ENCODE peak calls at places on chromosomes 1 and 21, in four cellular contexts. V, Q, N and L are unnamed samples.

GRCh38 chr21:41634211-41634694 is 126.3 kb upstream of the TMPRSS2 start:
- DNase-seq in N (no peak), V (no peak), Q (no peak), L (no peak)

GRCh38 chr1:67723620-67724019 is 38.6 kb downstream of the GADD45A start:
- DNase-seq in V (no peak), Q (no peak), N (no peak), L (peak; percentile 37)

GRCh38 chr1:5938068-5938740 is 54.0 kb downstream of the NPHP4 start:
- DNase-seq in V (no peak), N (no peak), Q (no peak), L (no peak)

GRCh38 chr1:49627781-49628180 is 396.0 kb downstream of the AGBL4 start:
- DNase-seq in V (no peak), Q (no peak), N (no peak), L (no peak)

GRCh38 chr1:216722841-216723240 is 388 bp downstream of the ESRRG start:
- DNase-seq in V (no peak), Q (peak; percentile 51), N (no peak), L (no peak)

GRCh38 chr21:44279621-44280260 is 5.9 kb upstream of the AIRE start:
- DNase-seq in Q (no peak), N (no peak), V (no peak), L (no peak)

GRCh38 chr1:36256558-36257374 is 32.5 kb downstream of the THRAP3 start:
- DNase-seq in N (no peak), V (no peak), Q (no peak), L (no peak)

GRCh38 chr21:41965447-41966340 is 11.9 kb upstream of the C2CD2 start:
- DNase-seq in N (no peak), V (no peak), Q (no peak), L (no peak)

GRCh38 chr1:8276173-8276914 is 41.6 kb upstream of the SLC45A1 start:
- DNase-seq in V (no peak), Q (no peak), N (no peak), L (no peak)

GRCh38 chr1:117231748-117232373 is 21.1 kb upstream of the VTCN1 start:
- DNase-seq in Q (peak; percentile 80), N (peak; percentile 75), V (no peak), L (no peak)

GRCh38 chr1:33502726-33503125 is 30.3 kb downstream of the ZSCAN20 start:
- DNase-seq in V (no peak), N (no peak), Q (no peak), L (no peak)

GRCh38 chr1:1063945-1064831 is 9.9 kb downstream of the RNF223 start:
- DNase-seq in N (peak; percentile 60), V (no peak), Q (peak; percentile 71), L (peak; percentile 35)

GRCh38 chr21:30044447-30045064 is 104.8 kb upstream of the GRIK1 start:
- DNase-seq in N (no peak), Q (peak; percentile 28), V (no peak), L (no peak)

GRCh38 chr1:44786841-44787426 is 1.0 kb downstream of the BEST4 start:
- DNase-seq in Q (no peak), N (no peak), V (no peak), L (no peak)

GRCh38 chr1:226609836-226610455 is 61.4 kb downstream of the STUM start:
- DNase-seq in N (peak; percentile 52), V (no peak), Q (no peak), L (no peak)

GRCh38 chr1:31523769-31524168 is 52.5 kb upstream of the TINAGL1 start:
- DNase-seq in V (no peak), Q (no peak), N (no peak), L (no peak)

GRCh38 chr1:21617126-21617738 is 51.9 kb downstream of the RAP1GAP start:
- DNase-seq in V (no peak), Q (no peak), N (no peak), L (no peak)

GRCh38 chr21:44982558-44983244 is 42.9 kb downstream of the SLX9 start:
- DNase-seq in N (no peak), Q (no peak), V (no peak), L (peak; percentile 56)

GRCh38 chr21:15034126-15034848 is 30.5 kb downstream of the NRIP1 start:
- DNase-seq in V (no peak), Q (peak; percentile 25), N (no peak), L (no peak)

GRCh38 chr1:66043186-66043585 is 250.5 kb downstream of the PDE4B start:
- DNase-seq in V (no peak), Q (no peak), N (no peak), L (no peak)

GRCh38 chr1:86832409-86832808 is 81.5 kb downstream of the SELENOF start:
- DNase-seq in N (no peak), V (no peak), Q (no peak), L (no peak)

GRCh38 chr21:31447477-31447876 is 103.4 kb upstream of the TIAM1 start:
- DNase-seq in V (no peak), N (peak; percentile 29), Q (no peak), L (no peak)

GRCh38 chr1:168114845-168115244 is 21.9 kb downstream of the GPR161 start:
- DNase-seq in V (no peak), Q (no peak), N (no peak), L (no peak)

GRCh38 chr1:110155878-110156522 is 5.7 kb downstream of the SLC6A17 start:
- DNase-seq in V (no peak), N (peak; percentile 45), Q (peak; percentile 90), L (peak; percentile 55)

GRCh38 chr1:185670187-185670627 is 64.0 kb upstream of the HMCN1 start:
- DNase-seq in Q (peak; percentile 65), N (no peak), V (no peak), L (peak; percentile 55)

GRCh38 chr1:200875416-200875815 is 2.6 kb downstream of the GPR25 start:
- DNase-seq in N (no peak), Q (no peak), V (no peak), L (no peak)

GRCh38 chr1:200874694-200875093 is 1.9 kb downstream of the GPR25 start:
- DNase-seq in N (no peak), V (no peak), Q (no peak), L (no peak)

GRCh38 chr1:200873671-200874397 is 1.1 kb downstream of the GPR25 start:
- DNase-seq in N (no peak), Q (no peak), V (no peak), L (no peak)

GRCh38 chr1:200877839-200878551 is 5.2 kb downstream of the GPR25 start:
- DNase-seq in N (no peak), Q (no peak), V (no peak), L (no peak)

DNA sequence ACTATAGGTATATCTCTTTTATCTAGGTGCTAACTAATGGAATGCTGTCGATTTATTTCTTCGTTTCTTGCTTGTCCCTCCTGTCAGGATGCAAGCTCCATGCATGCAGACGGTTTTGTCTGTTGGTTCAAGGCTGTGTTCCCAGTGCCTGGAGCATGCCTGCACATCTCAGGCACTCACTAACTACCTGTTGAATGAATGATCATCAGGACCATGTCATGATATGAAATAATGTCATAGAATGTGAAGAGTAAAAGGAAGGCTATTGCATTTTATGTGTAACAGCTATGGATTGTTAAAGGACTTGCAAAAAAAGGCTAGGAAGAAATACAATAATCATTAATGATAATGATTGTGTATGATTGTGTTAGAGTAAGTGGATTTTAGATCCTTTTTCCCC is 4.2 kb downstream of the GPR25 start:
- DNase-seq in V (no peak), Q (no peak), N (no peak), L (no peak)
- H3K4me1 ChIP-seq in V (peaks cover 16% of the 10 kb centered on the region), Q (no peaks in the 10 kb centered on the region), N (no peaks in the 10 kb centered on the region), L (peaks cover 10% of the 10 kb centered on the region)

DNA sequence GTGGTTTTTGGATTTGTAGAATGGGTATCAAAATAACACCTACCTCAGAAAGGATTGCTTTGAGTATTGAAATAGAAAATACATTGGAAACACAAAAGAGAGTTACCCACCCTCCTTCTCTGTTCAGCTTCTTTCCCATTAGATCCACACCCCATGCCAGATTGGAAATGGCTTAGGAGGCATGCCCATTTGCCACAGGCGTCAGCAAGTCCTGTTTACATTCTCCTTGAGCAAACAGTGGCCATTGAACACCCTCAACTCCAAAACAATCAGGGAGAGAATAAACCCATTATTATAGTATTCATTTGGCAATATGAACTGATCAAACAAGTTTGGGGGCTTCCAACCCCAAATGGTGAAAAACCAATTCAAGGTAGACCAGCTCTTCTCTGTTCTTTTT is 2.4 kb downstream of the ELAPOR1 start:
- DNase-seq in N (no peak), Q (no peak), V (no peak), L (no peak)
- H3K4me1 ChIP-seq in N (no peaks in the 10 kb centered on the region), Q (no peaks in the 10 kb centered on the region), V (peaks cover 32% of the 10 kb centered on the region), L (peaks cover 2% of the 10 kb centered on the region)

GRCh38 chr1:56550132-56550531 is 29.2 kb downstream of the PLPP3 start:
- DNase-seq in N (no peak), V (no peak), Q (no peak), L (no peak)

GRCh38 chr1:56557746-56558145 is 21.6 kb downstream of the PLPP3 start:
- DNase-seq in N (no peak), V (no peak), Q (no peak), L (no peak)

GRCh38 chr1:56561227-56562019 is 17.9 kb downstream of the PLPP3 start:
- DNase-seq in V (no peak), Q (no peak), N (no peak), L (no peak)

GRCh38 chr1:56551691-56552090 is 27.7 kb downstream of the PLPP3 start:
- DNase-seq in Q (no peak), N (no peak), V (no peak), L (no peak)

GRCh38 chr1:56555448-56555847 is 23.9 kb downstream of the PLPP3 start:
- DNase-seq in Q (no peak), N (no peak), V (no peak), L (no peak)
- H3K4me1 ChIP-seq in Q (peaks cover 1% of the 10 kb centered on the region), N (no peaks in the 10 kb centered on the region), V (peaks cover 66% of the 10 kb centered on the region), L (peaks cover 17% of the 10 kb centered on the region)

DNA sequence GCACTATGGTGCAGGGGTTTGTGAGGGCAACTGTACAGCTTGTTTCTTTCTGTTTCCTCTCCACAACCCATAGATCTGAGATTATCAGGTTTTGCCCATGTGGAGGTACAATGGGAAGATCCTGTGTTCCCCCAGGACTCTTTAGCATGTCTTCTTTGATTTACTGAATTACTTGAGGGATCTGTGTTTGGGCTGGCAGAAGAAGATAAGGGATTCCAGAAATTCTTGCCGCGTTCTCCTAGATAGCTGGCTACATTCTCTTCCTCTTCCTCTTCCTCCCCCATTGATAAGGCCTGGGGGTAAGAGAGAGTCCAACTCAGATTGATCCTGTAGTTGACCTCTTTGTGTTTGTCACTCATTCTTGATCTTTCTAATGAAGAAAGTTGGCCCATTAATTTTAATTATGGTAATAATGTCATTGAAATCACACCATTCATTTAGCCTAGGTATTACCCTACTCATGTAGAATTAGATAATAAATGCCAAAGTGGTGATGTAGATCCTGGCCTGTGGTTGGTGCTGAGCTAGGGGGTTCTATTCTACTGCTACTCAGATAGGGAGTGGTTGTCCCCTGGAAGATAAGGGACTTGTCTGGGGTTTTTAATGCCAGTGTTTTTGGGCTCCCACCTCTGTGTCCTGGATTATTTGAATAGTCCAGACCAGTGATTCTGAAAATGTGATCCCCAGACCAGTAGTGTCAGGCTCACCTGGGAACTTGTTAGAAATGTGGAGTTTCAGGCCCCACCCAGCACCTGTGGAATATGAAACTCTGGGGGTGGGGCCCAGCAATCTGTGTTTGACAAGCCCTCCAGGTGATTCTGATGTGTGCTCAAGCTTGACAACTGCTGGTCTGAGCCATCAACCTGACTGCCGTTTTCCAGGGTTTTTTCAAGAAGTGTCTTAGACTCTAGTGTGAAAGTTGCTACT is 122.2 kb downstream of the NOS1AP start:
- DNase-seq in N (no peak), V (no peak), Q (no peak), L (no peak)
- H3K4me1 ChIP-seq in N (no peaks in the 10 kb centered on the region), V (peaks cover 20% of the 10 kb centered on the region), Q (peaks cover 55% of the 10 kb centered on the region), L (peaks cover 59% of the 10 kb centered on the region)

DNA sequence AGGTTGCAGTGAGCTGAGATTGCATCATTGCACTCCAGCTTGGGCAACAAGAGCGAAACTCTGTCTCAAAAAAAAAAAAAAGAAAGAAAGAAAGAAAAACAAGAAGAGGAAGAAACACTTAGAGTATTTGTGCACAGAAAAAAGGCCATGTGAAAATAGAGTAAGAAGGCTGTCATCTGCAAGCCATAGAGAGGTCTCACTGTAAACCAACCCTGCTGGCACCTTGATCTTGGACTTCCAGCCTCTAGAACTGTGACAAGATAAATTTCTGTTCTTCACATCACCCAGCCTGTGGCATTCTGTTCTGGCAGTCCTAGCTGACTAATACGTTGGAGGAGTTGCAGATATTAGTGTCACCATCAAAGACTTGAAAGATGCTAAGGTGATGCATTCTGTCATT is 12.1 kb upstream of the ZDHHC18 start:
- DNase-seq in V (no peak), Q (no peak), N (no peak), L (no peak)
- H3K4me1 ChIP-seq in V (peaks cover 7% of the 10 kb centered on the region), Q (no peaks in the 10 kb centered on the region), N (no peaks in the 10 kb centered on the region), L (peaks cover 8% of the 10 kb centered on the region)